ENCODE peak calls at places on chromosomes 16 and 17, in seven cellular contexts. One of them, this sample, is unnamed.

GRCh38 chr17:75365009-75365930 is 40.2 kb downstream of the GRB2 start:
- DNase-seq in B cell: no peak
- DNase-seq in pancreas: no peak
- DNase-seq in endothelial cell: no peak
- DNase-seq in progenitor cell of endocrine pancreas: no peak
- DNase-seq in fibroblast of pulmonary artery: no peak
- DNase-seq in left ventricle myocardium inferior: no peak
- DNase-seq in this sample: no peak

GRCh38 chr17:34980681-34981537 is 597 bp downstream of the LIG3 start:
- DNase-seq in B cell: peak; percentile 87
- DNase-seq in pancreas: peak; percentile 84
- DNase-seq in endothelial cell: peak; percentile 67
- DNase-seq in progenitor cell of endocrine pancreas: peak; percentile 42
- DNase-seq in fibroblast of pulmonary artery: peak; percentile 89
- DNase-seq in left ventricle myocardium inferior: peak; percentile 76
- DNase-seq in this sample: peak; percentile 87

GRCh38 chr16:55577888-55578287 is 11.4 kb downstream of the CAPNS2 start:
- DNase-seq in B cell: no peak
- DNase-seq in pancreas: no peak
- DNase-seq in endothelial cell: no peak
- DNase-seq in progenitor cell of endocrine pancreas: no peak
- DNase-seq in fibroblast of pulmonary artery: no peak
- DNase-seq in left ventricle myocardium inferior: no peak
- DNase-seq in this sample: no peak

GRCh38 chr17:28347261-28347891 is 10.0 kb downstream of the POLDIP2 start:
- DNase-seq in B cell: no peak
- DNase-seq in pancreas: no peak
- DNase-seq in endothelial cell: no peak
- DNase-seq in progenitor cell of endocrine pancreas: no peak
- DNase-seq in fibroblast of pulmonary artery: peak; percentile 96
- DNase-seq in left ventricle myocardium inferior: no peak
- DNase-seq in this sample: no peak

GRCh38 chr17:41457656-41458055 is 9.5 kb downstream of the KRT32 start:
- DNase-seq in B cell: no peak
- DNase-seq in pancreas: no peak
- DNase-seq in endothelial cell: no peak
- DNase-seq in progenitor cell of endocrine pancreas: no peak
- DNase-seq in fibroblast of pulmonary artery: no peak
- DNase-seq in left ventricle myocardium inferior: no peak
- DNase-seq in this sample: no peak

GRCh38 chr16:67430504-67431076 is 331 bp upstream of the HSD11B2 start:
- DNase-seq in B cell: peak; percentile 62
- DNase-seq in pancreas: peak; percentile 86
- DNase-seq in endothelial cell: peak; percentile 16
- DNase-seq in progenitor cell of endocrine pancreas: peak; percentile 38
- DNase-seq in fibroblast of pulmonary artery: no peak
- DNase-seq in left ventricle myocardium inferior: peak; percentile 29
- DNase-seq in this sample: peak; percentile 60

GRCh38 chr16:21156767-21157467 is 1.6 kb upstream of the LDAF1 start:
- DNase-seq in B cell: peak; percentile 39
- DNase-seq in pancreas: no peak
- DNase-seq in endothelial cell: peak; percentile 51
- DNase-seq in progenitor cell of endocrine pancreas: peak; percentile 22
- DNase-seq in fibroblast of pulmonary artery: peak; percentile 89
- DNase-seq in left ventricle myocardium inferior: no peak
- DNase-seq in this sample: peak; percentile 80

GRCh38 chr17:47884905-47885735 is 10.9 kb upstream of the SP2 start:
- DNase-seq in B cell: no peak
- DNase-seq in pancreas: no peak
- DNase-seq in endothelial cell: no peak
- DNase-seq in progenitor cell of endocrine pancreas: no peak
- DNase-seq in fibroblast of pulmonary artery: no peak
- DNase-seq in left ventricle myocardium inferior: no peak
- DNase-seq in this sample: peak; percentile 57

GRCh38 chr17:70394833-70395232 is 225.5 kb downstream of the KCNJ2 start:
- DNase-seq in B cell: no peak
- DNase-seq in pancreas: no peak
- DNase-seq in endothelial cell: no peak
- DNase-seq in progenitor cell of endocrine pancreas: no peak
- DNase-seq in fibroblast of pulmonary artery: no peak
- DNase-seq in left ventricle myocardium inferior: no peak
- DNase-seq in this sample: no peak

GRCh38 chr16:66740010-66740409 is 11.4 kb downstream of the DYNC1LI2 start:
- DNase-seq in B cell: peak; percentile 49
- DNase-seq in pancreas: no peak
- DNase-seq in endothelial cell: peak; percentile 39
- DNase-seq in progenitor cell of endocrine pancreas: no peak
- DNase-seq in fibroblast of pulmonary artery: peak; percentile 54
- DNase-seq in left ventricle myocardium inferior: no peak
- DNase-seq in this sample: peak; percentile 41

GRCh38 chr17:82552580-82552979 is 33.0 kb downstream of the FOXK2 start:
- DNase-seq in B cell: no peak
- DNase-seq in pancreas: peak; percentile 11
- DNase-seq in endothelial cell: no peak
- DNase-seq in progenitor cell of endocrine pancreas: no peak
- DNase-seq in fibroblast of pulmonary artery: no peak
- DNase-seq in left ventricle myocardium inferior: no peak
- DNase-seq in this sample: no peak

GRCh38 chr16:29745853-29746345 is at the start of gene C16orf54:
- DNase-seq in B cell: peak; percentile 92
- DNase-seq in pancreas: peak; percentile 60
- DNase-seq in endothelial cell: no peak
- DNase-seq in progenitor cell of endocrine pancreas: no peak
- DNase-seq in fibroblast of pulmonary artery: no peak
- DNase-seq in left ventricle myocardium inferior: peak; percentile 70
- DNase-seq in this sample: no peak

GRCh38 chr17:9817086-9817485 is 4.8 kb downstream of the GSG1L2 start:
- DNase-seq in B cell: no peak
- DNase-seq in pancreas: no peak
- DNase-seq in endothelial cell: peak; percentile 28
- DNase-seq in progenitor cell of endocrine pancreas: peak; percentile 26
- DNase-seq in fibroblast of pulmonary artery: peak; percentile 24
- DNase-seq in left ventricle myocardium inferior: no peak
- DNase-seq in this sample: peak; percentile 79

GRCh38 chr17:30273373-30273772 is 18.4 kb downstream of the BLMH start:
- DNase-seq in B cell: no peak
- DNase-seq in pancreas: no peak
- DNase-seq in endothelial cell: no peak
- DNase-seq in progenitor cell of endocrine pancreas: no peak
- DNase-seq in fibroblast of pulmonary artery: peak; percentile 20
- DNase-seq in left ventricle myocardium inferior: no peak
- DNase-seq in this sample: no peak

GRCh38 chr16:75130150-75130771 is 13.7 kb upstream of the LDHD start:
- DNase-seq in B cell: no peak
- DNase-seq in pancreas: no peak
- DNase-seq in endothelial cell: no peak
- DNase-seq in progenitor cell of endocrine pancreas: no peak
- DNase-seq in fibroblast of pulmonary artery: no peak
- DNase-seq in left ventricle myocardium inferior: no peak
- DNase-seq in this sample: no peak

GRCh38 chr16:69848635-69849545 is 86.8 kb downstream of the WWP2 start:
- DNase-seq in B cell: no peak
- DNase-seq in pancreas: peak; percentile 87
- DNase-seq in endothelial cell: peak; percentile 43
- DNase-seq in progenitor cell of endocrine pancreas: no peak
- DNase-seq in fibroblast of pulmonary artery: peak; percentile 92
- DNase-seq in left ventricle myocardium inferior: peak; percentile 86
- DNase-seq in this sample: peak; percentile 59

GRCh38 chr17:48484256-48484655 is 46.6 kb downstream of the HOXB1 start:
- DNase-seq in B cell: no peak
- DNase-seq in pancreas: no peak
- DNase-seq in endothelial cell: no peak
- DNase-seq in progenitor cell of endocrine pancreas: no peak
- DNase-seq in fibroblast of pulmonary artery: no peak
- DNase-seq in left ventricle myocardium inferior: no peak
- DNase-seq in this sample: no peak

GRCh38 chr17:61382796-61383688 is 16.6 kb upstream of the TBX2 start:
- DNase-seq in B cell: no peak
- DNase-seq in pancreas: no peak
- DNase-seq in endothelial cell: no peak
- DNase-seq in progenitor cell of endocrine pancreas: no peak
- DNase-seq in fibroblast of pulmonary artery: no peak
- DNase-seq in left ventricle myocardium inferior: no peak
- DNase-seq in this sample: no peak

GRCh38 chr16:77786448-77786847 is 1.9 kb upstream of the VAT1L start:
- DNase-seq in B cell: no peak
- DNase-seq in pancreas: no peak
- DNase-seq in endothelial cell: no peak
- DNase-seq in progenitor cell of endocrine pancreas: no peak
- DNase-seq in fibroblast of pulmonary artery: no peak
- DNase-seq in left ventricle myocardium inferior: no peak
- DNase-seq in this sample: no peak

GRCh38 chr16:77785365-77785764 is 3.0 kb upstream of the VAT1L start:
- DNase-seq in B cell: no peak
- DNase-seq in pancreas: no peak
- DNase-seq in endothelial cell: no peak
- DNase-seq in progenitor cell of endocrine pancreas: no peak
- DNase-seq in fibroblast of pulmonary artery: no peak
- DNase-seq in left ventricle myocardium inferior: no peak
- DNase-seq in this sample: no peak

GRCh38 chr16:77782694-77783093 is 5.7 kb upstream of the VAT1L start:
- DNase-seq in B cell: no peak
- DNase-seq in pancreas: no peak
- DNase-seq in endothelial cell: no peak
- DNase-seq in progenitor cell of endocrine pancreas: no peak
- DNase-seq in fibroblast of pulmonary artery: no peak
- DNase-seq in left ventricle myocardium inferior: no peak
- DNase-seq in this sample: no peak

GRCh38 chr16:77787452-77787851 is 912 bp upstream of the VAT1L start:
- DNase-seq in B cell: no peak
- DNase-seq in pancreas: no peak
- DNase-seq in endothelial cell: no peak
- DNase-seq in progenitor cell of endocrine pancreas: no peak
- DNase-seq in fibroblast of pulmonary artery: no peak
- DNase-seq in left ventricle myocardium inferior: no peak
- DNase-seq in this sample: no peak

DNA sequence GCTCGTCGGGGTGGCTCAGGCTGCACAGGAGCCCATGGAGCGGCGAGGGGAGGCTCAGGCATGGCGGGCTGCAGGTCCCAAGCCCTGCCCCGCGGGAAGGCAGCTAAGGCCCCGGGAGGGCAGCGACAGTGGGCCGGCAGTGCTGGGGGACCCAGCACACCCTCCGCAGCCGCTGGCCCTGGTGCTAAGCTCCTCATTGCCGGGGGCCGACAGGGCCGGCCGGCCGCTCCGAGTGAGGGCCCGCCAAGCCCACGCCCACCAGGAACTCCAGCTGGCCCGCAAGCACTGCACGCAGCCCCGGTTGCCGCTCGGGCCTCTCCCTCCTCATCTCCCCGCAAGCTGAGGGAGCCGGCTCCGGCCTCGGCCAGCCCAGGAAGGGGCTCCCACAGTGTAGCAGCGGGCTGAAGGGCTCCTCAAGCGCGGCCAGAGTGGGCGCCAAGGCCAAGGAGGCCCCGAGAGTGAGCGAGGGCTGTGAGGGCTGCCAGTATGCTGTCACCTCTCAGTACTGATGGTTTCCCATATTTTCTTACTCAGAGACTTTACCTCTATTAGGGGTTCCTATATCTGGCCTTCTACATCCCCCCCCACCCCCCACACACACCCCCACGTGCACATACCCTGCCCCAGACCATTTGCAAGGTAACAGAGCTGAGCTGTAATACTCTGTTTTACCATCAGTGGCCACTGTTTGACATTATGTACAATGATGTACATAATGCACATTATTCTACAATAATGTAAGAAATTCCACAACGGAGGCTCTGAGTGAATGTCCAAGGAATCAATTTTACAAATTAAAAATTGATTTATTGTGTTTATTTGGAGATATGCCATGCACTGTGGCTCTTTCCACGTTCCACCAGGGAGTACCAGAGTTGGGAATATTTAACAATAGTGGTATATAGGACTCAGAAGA is 3.7 kb upstream of the VAT1L start:
- DNase-seq in B cell: no peak
- DNase-seq in pancreas: peak; percentile 51
- DNase-seq in endothelial cell: no peak
- DNase-seq in progenitor cell of endocrine pancreas: no peak
- DNase-seq in fibroblast of pulmonary artery: no peak
- DNase-seq in left ventricle myocardium inferior: no peak
- DNase-seq in this sample: no peak
- TF ChIP-seq CTCF in B cell: peak; percentile 16
- TF ChIP-seq CTCF in pancreas: no peak
- TF ChIP-seq CTCF in endothelial cell: peak; percentile 30
- TF ChIP-seq CTCF in progenitor cell of endocrine pancreas: peak; percentile 33
- TF ChIP-seq CTCF in fibroblast of pulmonary artery: peak; percentile 15
- TF ChIP-seq CTCF in left ventricle myocardium inferior: peak; percentile 24
- TF ChIP-seq CTCF in this sample: peak; percentile 30

GRCh38 chr16:68719993-68720489 is 17.1 kb upstream of the CDH1 start:
- DNase-seq in B cell: no peak
- DNase-seq in pancreas: no peak
- DNase-seq in endothelial cell: no peak
- DNase-seq in progenitor cell of endocrine pancreas: no peak
- DNase-seq in fibroblast of pulmonary artery: no peak
- DNase-seq in left ventricle myocardium inferior: no peak
- DNase-seq in this sample: no peak
- TF ChIP-seq CTCF in B cell: no peak
- TF ChIP-seq CTCF in pancreas: no peak
- TF ChIP-seq CTCF in endothelial cell: no peak
- TF ChIP-seq CTCF in progenitor cell of endocrine pancreas: no peak
- TF ChIP-seq CTCF in fibroblast of pulmonary artery: no peak
- TF ChIP-seq CTCF in left ventricle myocardium inferior: no peak
- TF ChIP-seq CTCF in this sample: no peak

DNA sequence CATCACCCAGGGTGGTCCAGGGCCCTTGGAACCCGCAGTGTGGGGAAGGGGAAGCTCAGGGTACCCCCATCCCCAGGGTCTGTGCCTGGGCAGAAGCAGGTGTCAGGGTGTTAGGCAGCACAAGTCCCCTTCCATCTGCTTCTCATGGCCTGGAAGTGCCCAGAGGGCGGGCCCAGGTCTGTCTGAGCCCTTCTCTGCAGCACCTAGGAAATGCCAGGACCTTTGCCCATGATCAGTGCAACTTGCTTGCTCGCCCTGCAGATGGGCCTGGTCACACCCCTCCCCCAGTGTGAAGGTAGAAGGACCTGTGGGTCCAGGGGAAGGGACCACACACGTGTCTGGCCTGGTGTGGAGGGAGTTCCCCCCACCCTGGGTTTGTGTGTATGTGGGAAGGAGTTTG is 157.5 kb upstream of the CDC42EP4 start:
- DNase-seq in B cell: no peak
- DNase-seq in pancreas: no peak
- DNase-seq in endothelial cell: no peak
- DNase-seq in progenitor cell of endocrine pancreas: no peak
- DNase-seq in fibroblast of pulmonary artery: no peak
- DNase-seq in left ventricle myocardium inferior: no peak
- DNase-seq in this sample: no peak
- TF ChIP-seq CTCF in B cell: no peak
- TF ChIP-seq CTCF in pancreas: no peak
- TF ChIP-seq CTCF in endothelial cell: no peak
- TF ChIP-seq CTCF in progenitor cell of endocrine pancreas: no peak
- TF ChIP-seq CTCF in fibroblast of pulmonary artery: no peak
- TF ChIP-seq CTCF in left ventricle myocardium inferior: no peak
- TF ChIP-seq CTCF in this sample: no peak

DNA sequence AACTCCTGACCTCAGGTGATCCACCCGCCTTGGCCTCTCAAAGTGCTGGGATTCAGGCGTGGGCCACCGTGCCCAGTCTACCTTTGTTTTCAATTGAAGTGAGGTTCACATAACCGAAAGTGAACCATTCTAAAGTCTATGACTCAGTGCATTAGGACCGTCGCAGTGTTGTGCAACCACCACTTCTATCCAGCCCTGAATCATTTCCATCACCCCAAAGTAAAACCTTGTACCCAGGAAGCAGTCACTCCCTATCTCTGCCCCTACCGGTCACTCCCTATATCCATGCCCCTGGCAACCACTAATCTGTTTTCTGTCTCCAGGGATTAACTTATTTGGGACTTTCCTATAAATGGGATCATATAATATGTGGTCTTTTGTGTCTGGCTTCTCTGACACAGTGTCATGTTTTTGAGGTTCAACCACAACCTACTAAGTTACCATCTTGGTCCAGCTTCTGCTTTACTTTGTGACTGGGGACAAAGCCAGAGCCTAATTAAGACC is 28.3 kb upstream of the CDC42EP4 start:
- DNase-seq in B cell: no peak
- DNase-seq in pancreas: no peak
- DNase-seq in endothelial cell: no peak
- DNase-seq in progenitor cell of endocrine pancreas: no peak
- DNase-seq in fibroblast of pulmonary artery: peak; percentile 95
- DNase-seq in left ventricle myocardium inferior: no peak
- DNase-seq in this sample: peak; percentile 58
- TF ChIP-seq CTCF in B cell: no peak
- TF ChIP-seq CTCF in pancreas: no peak
- TF ChIP-seq CTCF in endothelial cell: no peak
- TF ChIP-seq CTCF in progenitor cell of endocrine pancreas: no peak
- TF ChIP-seq CTCF in fibroblast of pulmonary artery: peak; percentile 53
- TF ChIP-seq CTCF in left ventricle myocardium inferior: no peak
- TF ChIP-seq CTCF in this sample: peak; percentile 7

This sample was measured in hepatocyte.